ENCODE peak calls at places on chromosomes 4 and X, in ten cellular contexts. Q, X, I, Y, T, H, Z, G, A and E are unnamed samples.

GRCh38 chr4:41160010-41160789 is 54.1 kb downstream of the APBB2 start:
- DNase-seq in G (peak; percentile 98), Y (peak; percentile 90), X (no peak), T (no peak), Q (peak; percentile 80), H (no peak), Z (no peak), I (no peak), A (no peak), E (no peak)

GRCh38 chrX:10071451-10072163 is 85.2 kb upstream of the CLCN4 start:
- DNase-seq in H (no peak), A (no peak), Q (no peak), G (peak; percentile 54), X (no peak), T (no peak), Z (no peak), Y (peak; percentile 21), I (no peak), E (no peak)

GRCh38 chr4:140839888-140840790 is 84.0 kb upstream of the TBC1D9 start:
- DNase-seq in I (no peak), H (no peak), A (no peak), G (no peak), T (no peak), Z (no peak), Q (no peak), Y (no peak), X (no peak), E (peak; percentile 25)

GRCh38 chr4:8819421-8820177 is 52.0 kb downstream of the HMX1 start:
- DNase-seq in T (no peak), G (no peak), A (no peak), X (peak; percentile 31), Q (no peak), H (no peak), I (peak; percentile 82), Z (no peak), Y (no peak), E (no peak)

GRCh38 chr4:100486496-100486895 is 31.3 kb downstream of the EMCN start:
- DNase-seq in T (no peak), Z (no peak), Y (no peak), I (peak; percentile 41), A (no peak), H (no peak), G (no peak), Q (no peak), X (no peak), E (no peak)

GRCh38 chrX:75151828-75152592 is 4.1 kb downstream of the ABCB7 start:
- DNase-seq in Y (peak; percentile 1), X (no peak), Z (no peak), A (no peak), G (no peak), T (no peak), H (no peak), I (no peak), Q (no peak), E (no peak)

GRCh38 chr4:6410078-6410477 is 62.3 kb downstream of the PPP2R2C start:
- DNase-seq in Y (no peak), H (no peak), Z (no peak), A (peak; percentile 26), Q (no peak), T (no peak), I (no peak), G (no peak), X (no peak), E (peak; percentile 36)

GRCh38 chr4:67762091-67762490 is 7.9 kb upstream of the GNRHR start:
- DNase-seq in I (peak; percentile 38), H (no peak), T (no peak), Z (peak; percentile 42), A (no peak), Y (peak; percentile 49), G (peak; percentile 62), X (no peak), Q (no peak), E (no peak)

GRCh38 chr4:19945501-19945900 is 306.2 kb upstream of the SLIT2 start:
- DNase-seq in G (no peak), Q (no peak), Y (no peak), T (no peak), Z (no peak), A (no peak), I (no peak), X (no peak), H (no peak), E (no peak)

GRCh38 chrX:18886344-18887161 is 97.4 kb downstream of the PHKA2 start:
- DNase-seq in I (peak; percentile 91), G (peak; percentile 72), Y (peak; percentile 74), Z (peak; percentile 69), Q (peak; percentile 84), H (peak; percentile 19), X (peak; percentile 67), A (peak; percentile 43), T (peak; percentile 87), E (peak; percentile 88)

GRCh38 chr4:2085496-2085901 is 26.4 kb downstream of the NAT8L start:
- DNase-seq in H (no peak), T (no peak), A (no peak), G (peak; percentile 64), X (peak; percentile 86), Y (no peak), I (no peak), Q (no peak), Z (no peak), E (no peak)

GRCh38 chr4:59904331-59904730 is 1295.8 kb upstream of the ADGRL3 start:
- DNase-seq in Q (no peak), A (no peak), G (no peak), I (no peak), X (no peak), T (no peak), Y (no peak), H (no peak), Z (no peak), E (no peak)

GRCh38 chr4:25310066-25310824 is 2.3 kb upstream of the ZCCHC4 start:
- DNase-seq in T (no peak), Y (no peak), Q (no peak), A (no peak), Z (peak; percentile 49), G (no peak), X (no peak), I (peak; percentile 21), H (no peak), E (no peak)

GRCh38 chr4:113971706-113972360 is 7.6 kb downstream of the ARSJ start:
- DNase-seq in I (no peak), G (no peak), Q (peak; percentile 15), H (no peak), A (no peak), Z (no peak), T (no peak), X (no peak), Y (peak; percentile 75), E (no peak)

GRCh38 chrX:10979956-10980355 is 131.2 kb upstream of the HCCS start:
- DNase-seq in Z (no peak), X (no peak), T (no peak), Q (no peak), A (no peak), Y (no peak), G (no peak), I (no peak), H (no peak), E (no peak)